ENCODE peak calls at places on chromosomes 6 and 20, in five cellular contexts. G is GM12878, E is A549, J is K562, R is SK-N-SH. M is an unnamed sample.

GRCh38 chr6:44202332-44202971 is 14.3 kb upstream of the MYMX start:
- DNase-seq in R (no peak), J (no peak), G (no peak), E (no peak), M (no peak)

GRCh38 chr20:47093567-47093966 is 198.9 kb downstream of the EYA2 start:
- DNase-seq in G (no peak), E (no peak), J (no peak), R (no peak), M (no peak)

GRCh38 chr6:162055365-162055764 is 672.2 kb downstream of the PRKN start:
- DNase-seq in R (no peak), E (peak), J (no peak), G (no peak), M (no peak)

GRCh38 chr6:170516783-170517616 is 36.1 kb downstream of the PSMB1 start:
- DNase-seq in G (no peak), J (no peak), R (peak), E (peak), M (peak)

GRCh38 chr6:32664827-32665362 is 1.6 kb downstream of the HLA-DQB1 start:
- DNase-seq in J (no peak), G (no peak), R (no peak), E (no peak), M (no peak)

GRCh38 chr20:8778387-8778786 is 290.5 kb upstream of the PLCB4 start:
- DNase-seq in J (no peak), G (no peak), R (no peak), E (no peak), M (no peak)

GRCh38 chr20:64108731-64109389 is 1.5 kb upstream of the NPBWR2 start:
- DNase-seq in G (no peak), J (no peak), R (no peak), E (no peak), M (no peak)

GRCh38 chr6:35469711-35470662 is 1.8 kb downstream of the RPL10A start:
- DNase-seq in E (no peak), R (peak), J (peak), G (no peak), M (no peak)

GRCh38 chr6:94510877-94511276 is 1066.5 kb upstream of the MANEA start:
- DNase-seq in R (peak), E (no peak), G (no peak), J (no peak), M (no peak)

GRCh38 chr6:20302702-20303251 is 90.5 kb upstream of the MBOAT1 start:
- DNase-seq in R (no peak), E (no peak), J (peak), G (no peak), M (peak)

GRCh38 chr6:44422534-44422933 is 35.0 kb downstream of the CDC5L start:
- DNase-seq in G (no peak), R (no peak), J (no peak), E (no peak), M (no peak)

GRCh38 chr6:34517461-34517868 is 38.7 kb downstream of the SPDEF start:
- DNase-seq in E (no peak), R (peak), G (no peak), J (peak), M (no peak)

GRCh38 chr20:51928931-51929330 is 126.6 kb upstream of the SALL4 start:
- DNase-seq in J (no peak), G (no peak), E (no peak), R (no peak), M (no peak)

GRCh38 chr6:70299456-70299855 is 3.4 kb downstream of the COL9A1 start:
- DNase-seq in E (no peak), R (no peak), G (no peak), J (no peak), M (peak)

GRCh38 chr6:71489736-71490135 is 201.1 kb downstream of the OGFRL1 start:
- DNase-seq in J (no peak), R (no peak), E (peak), G (no peak), M (peak)

GRCh38 chr6:137291441-137291840 is 72.3 kb upstream of the IFNGR1 start:
- DNase-seq in G (no peak), J (no peak), R (no peak), E (no peak), M (peak)

GRCh38 chr6:104921896-104922295 is 35.0 kb upstream of the LIN28B start:
- DNase-seq in E (no peak), J (no peak), R (no peak), G (no peak), M (no peak)

GRCh38 chr20:43909720-43910119 is 4.9 kb upstream of the TOX2 start:
- DNase-seq in G (no peak), R (no peak), J (no peak), E (no peak), M (no peak)

GRCh38 chr6:133889557-133890301 is 816 bp downstream of the TCF21 start:
- DNase-seq in E (no peak), G (no peak), J (no peak), R (peak), M (peak)

GRCh38 chr6:70725817-70726413 is 58.2 kb downstream of the SMAP1 start:
- DNase-seq in G (no peak), R (no peak), E (no peak), J (no peak), M (peak)

GRCh38 chr20:21294755-21295154 is 8.4 kb upstream of the XRN2 start:
- DNase-seq in J (no peak), G (no peak), R (no peak), E (no peak), M (no peak)

GRCh38 chr20:21291026-21291425 is 12.1 kb upstream of the XRN2 start:
- DNase-seq in R (no peak), G (no peak), E (no peak), J (no peak), M (peak)

GRCh38 chr20:21286775-21287174 is 16.4 kb upstream of the XRN2 start:
- DNase-seq in E (no peak), R (no peak), J (no peak), G (no peak), M (no peak)

GRCh38 chr20:21288587-21289370 is 14.4 kb upstream of the XRN2 start:
- DNase-seq in R (no peak), E (no peak), J (no peak), G (no peak), M (no peak)

DNA sequence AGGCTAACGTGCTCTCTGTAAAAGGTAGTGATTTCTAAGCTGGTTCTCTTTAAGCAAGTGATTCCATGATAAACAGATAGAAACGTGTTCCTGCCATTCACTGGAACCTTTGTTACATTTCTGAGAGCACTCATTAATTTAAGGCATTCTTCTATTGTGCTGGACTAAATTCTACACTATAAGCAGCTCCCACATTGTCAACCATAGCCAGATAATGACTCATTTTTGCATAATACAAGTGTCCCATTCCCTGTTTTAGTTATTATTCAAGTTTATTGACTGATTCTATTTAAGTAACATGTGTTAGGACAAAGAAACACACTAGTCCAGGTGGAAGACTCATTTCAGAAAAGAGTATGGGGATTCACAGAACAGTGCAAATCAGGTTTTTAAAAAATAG is 13.5 kb upstream of the XRN2 start:
- DNase-seq in R (no peak), G (no peak), J (no peak), E (no peak), M (peak)
- TF ChIP-seq SMC3 in R (no peak), G (no peak), J (no peak), E (no peak), M (no peak)

DNA sequence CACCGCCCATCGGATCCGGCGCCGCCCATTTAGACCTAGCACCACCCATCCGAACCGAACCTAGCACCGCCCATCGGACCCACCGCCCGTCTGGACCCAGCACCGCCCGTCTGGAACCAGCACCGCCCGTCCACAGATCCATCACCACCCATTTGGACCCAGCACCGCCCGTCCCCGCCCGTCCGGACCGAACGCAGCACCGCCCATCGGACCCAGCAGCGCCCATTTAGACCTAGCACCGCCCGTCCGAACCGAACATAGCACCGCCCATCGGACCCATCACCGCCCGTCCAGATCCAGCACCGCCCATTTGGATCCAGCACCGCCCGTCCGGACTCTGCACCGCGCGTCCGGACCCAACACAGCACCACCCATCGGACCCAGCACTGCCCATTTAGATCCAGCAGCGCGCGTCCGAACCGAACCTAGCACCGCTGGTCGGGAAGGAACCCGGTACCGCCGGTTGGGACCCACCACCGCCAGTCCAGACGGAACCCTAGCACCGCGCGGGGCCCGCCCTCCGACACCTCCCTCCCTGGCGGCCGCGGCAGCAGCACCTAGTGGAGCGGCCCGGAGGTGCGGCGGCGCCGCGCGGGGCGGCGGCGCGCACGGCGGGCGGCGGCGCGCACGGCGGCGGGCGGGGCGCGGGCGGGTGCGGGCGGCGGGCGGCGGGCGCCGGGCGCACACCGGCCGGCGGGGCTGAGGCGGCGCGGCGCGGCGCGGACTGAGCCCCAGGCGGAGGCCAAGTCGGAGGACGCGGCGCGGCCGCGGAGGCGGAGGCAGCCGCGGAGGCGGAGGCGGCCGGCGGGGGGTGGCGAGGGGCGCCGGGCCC is at the start of gene AFDN:
- DNase-seq in R (peak), G (no peak), E (peak), J (peak), M (peak)
- TF ChIP-seq RCOR1 in R (no peak), G (no peak), E (no peak), J (no peak), M (no peak)

GRCh38 chr20:62737971-62738881 is 29.6 kb downstream of the NTSR1 start:
- DNase-seq in E (no peak), R (no peak), G (no peak), J (no peak), M (no peak)
- TF ChIP-seq SMC3 in E (no peak), R (no peak), G (no peak), J (no peak), M (no peak)

DNA sequence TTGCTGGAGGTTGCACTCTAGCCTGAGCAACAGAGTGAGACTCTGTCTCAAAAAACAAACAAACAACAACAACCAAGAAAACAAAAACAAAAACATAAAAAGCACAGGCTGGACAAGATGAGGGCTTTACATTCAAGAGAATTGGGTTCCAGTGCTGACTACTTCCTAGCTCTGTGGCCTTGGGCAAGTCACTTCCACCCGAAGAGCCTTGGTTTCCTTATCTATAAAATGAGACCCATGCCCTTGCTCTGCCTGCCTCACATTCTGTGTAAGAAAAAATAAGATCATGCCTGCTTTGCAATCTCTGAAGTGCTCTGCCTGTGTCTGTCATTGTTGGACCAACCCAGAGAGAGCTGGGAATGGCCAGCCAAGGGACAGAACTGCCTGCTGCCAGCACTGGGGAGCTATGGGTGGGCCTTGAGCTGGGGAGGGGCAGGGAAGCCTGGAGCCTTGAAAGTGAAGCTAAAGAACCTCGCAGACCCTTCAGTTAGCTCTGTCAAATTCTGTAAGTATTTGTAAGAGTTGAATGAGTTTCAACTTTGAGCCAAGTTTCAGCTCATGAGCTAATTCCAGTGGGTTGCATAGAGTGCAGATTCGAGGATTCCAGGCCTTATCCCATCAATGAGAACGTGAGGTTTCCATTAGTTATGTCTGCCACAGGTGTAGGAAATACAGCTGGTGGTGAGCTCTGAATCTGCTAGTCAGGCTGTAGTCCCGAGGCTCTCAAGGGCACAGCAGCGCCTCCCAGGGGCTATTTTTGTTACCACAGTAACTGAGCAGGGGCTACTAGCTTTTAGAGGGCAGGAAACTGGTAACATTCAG is 93.2 kb downstream of the DLGAP4 start:
- DNase-seq in J (peak), R (peak), G (no peak), E (peak), M (peak)
- TF ChIP-seq RCOR1 in J (no peak), R (no peak), G (no peak), E (no peak), M (no peak)

GRCh38 chr6:4088684-4089083 is 9.7 kb upstream of the FAM217A start:
- DNase-seq in R (no peak), G (no peak), E (no peak), J (no peak), M (no peak)

GRCh38 chr6:4084444-4085328 is 5.7 kb upstream of the FAM217A start:
- DNase-seq in E (no peak), J (no peak), G (no peak), R (no peak), M (no peak)

DNA sequence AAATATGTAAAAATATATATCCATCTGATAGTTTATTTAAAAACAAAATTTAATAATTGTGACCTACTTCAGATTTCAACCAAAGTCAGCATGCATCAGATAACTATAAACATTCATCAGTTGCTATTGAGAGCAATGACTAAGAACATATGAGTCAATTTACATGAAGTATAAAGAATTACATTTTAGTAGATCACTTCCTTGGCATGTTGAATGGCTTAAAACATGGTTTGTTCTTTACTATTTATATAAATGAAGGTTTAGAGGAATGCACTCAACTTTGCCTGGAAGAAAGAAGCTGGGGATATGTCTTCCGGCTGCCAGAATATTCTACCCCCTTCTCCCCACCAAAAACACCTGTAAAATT is 6.4 kb upstream of the FAM217A start:
- DNase-seq in G (no peak), J (no peak), R (no peak), E (no peak), M (peak)
- TF ChIP-seq SMC3 in G (no peak), J (no peak), R (no peak), E (no peak), M (no peak)

M was measured in IMR-90.